ENCODE peak calls at places on chromosomes 16 and 17, in ten cellular contexts. J, E, O, D, X, U, Q, L, N and I are unnamed samples.

GRCh38 chr17:68182940-68183551 is 64.8 kb upstream of the AMZ2 start:
- DNase-seq in D (peak; percentile 83), U (no peak), L (no peak), Q (peak; percentile 55), E (peak; percentile 70), J (no peak), X (peak; percentile 54), O (no peak), N (no peak), I (peak; percentile 88)

GRCh38 chr16:10314811-10315210 is 71.0 kb upstream of the ATF7IP2 start:
- DNase-seq in Q (no peak), U (no peak), O (peak; percentile 48), X (no peak), E (no peak), L (no peak), J (no peak), D (no peak), N (peak; percentile 30), I (no peak)

GRCh38 chr17:61455754-61456681 is 3.8 kb downstream of the TBX4 start:
- DNase-seq in N (no peak), X (peak; percentile 51), Q (no peak), L (no peak), E (no peak), D (peak; percentile 39), O (no peak), J (no peak), U (no peak), I (no peak)

GRCh38 chr17:81419333-81419885 is 24.2 kb downstream of the BAHCC1 start:
- DNase-seq in U (peak; percentile 83), X (no peak), L (no peak), O (no peak), D (no peak), E (no peak), J (no peak), Q (no peak), N (peak; percentile 83), I (peak; percentile 85)

GRCh38 chr17:19646788-19647696 is 1.5 kb upstream of the ALDH3A2 start:
- DNase-seq in Q (no peak), X (peak; percentile 52), O (no peak), D (no peak), U (no peak), E (no peak), J (no peak), L (no peak), N (peak; percentile 62), I (peak; percentile 88)

GRCh38 chr17:83194189-83194565 is 114.8 kb downstream of the METRNL start:
- DNase-seq in Q (no peak), D (no peak), L (no peak), X (no peak), E (no peak), O (no peak), J (no peak), U (peak; percentile 27), N (no peak), I (no peak)

GRCh38 chr16:75110637-75111513 is 5.7 kb downstream of the LDHD start:
- DNase-seq in L (peak; percentile 68), E (peak; percentile 69), X (peak; percentile 97), U (peak; percentile 93), J (peak; percentile 90), O (peak; percentile 70), N (peak; percentile 77), D (peak; percentile 88), Q (peak; percentile 70), I (peak; percentile 96)

GRCh38 chr16:85273293-85273692 is 161.0 kb upstream of the CIBAR2 start:
- DNase-seq in E (no peak), O (no peak), N (no peak), J (no peak), L (no peak), U (no peak), X (no peak), D (no peak), Q (no peak), I (no peak)

GRCh38 chr17:67018429-67019125 is 25.8 kb upstream of the CACNG1 start:
- DNase-seq in X (no peak), Q (no peak), O (no peak), D (no peak), N (no peak), E (no peak), J (no peak), L (no peak), U (no peak), I (no peak)

GRCh38 chr17:37828313-37829124 is 83.7 kb upstream of the HNF1B start:
- DNase-seq in X (no peak), J (peak; percentile 60), E (no peak), D (no peak), O (no peak), N (peak; percentile 57), Q (no peak), L (no peak), U (no peak), I (peak; percentile 47)

GRCh38 chr17:44627513-44627912 is 28.8 kb upstream of the MEIOC start:
- DNase-seq in E (no peak), L (no peak), N (no peak), X (no peak), U (no peak), D (no peak), J (no peak), Q (no peak), O (no peak), I (peak; percentile 70)

GRCh38 chr17:33924105-33924504 is 331.0 kb upstream of the CCL2 start:
- DNase-seq in E (no peak), U (no peak), O (no peak), L (no peak), J (no peak), N (no peak), X (no peak), D (no peak), Q (no peak), I (no peak)

GRCh38 chr17:13520899-13521572 is 80.7 kb downstream of the HS3ST3A1 start:
- DNase-seq in E (no peak), U (no peak), J (no peak), N (peak; percentile 73), L (no peak), O (no peak), X (no peak), Q (no peak), D (no peak), I (no peak)

GRCh38 chr17:55161935-55162555 is 102.7 kb upstream of the HLF start:
- DNase-seq in O (no peak), X (no peak), N (peak; percentile 97), E (no peak), D (no peak), J (no peak), U (no peak), L (no peak), Q (no peak), I (no peak)